ENCODE peak calls at places on chromosomes 13 and 19, in four cellular contexts. E is HCT116, Z is endothelial cell of umbilical vein, B is K562. H is an unnamed sample.

GRCh38 chr13:44278164-44278563 is 95.5 kb upstream of the SERP2 start:
- DNase-seq in B (no peak), E (no peak), Z (peak), H (no peak)

GRCh38 chr13:50124536-50125305 is 109.5 kb downstream of the KCNRG start:
- DNase-seq in Z (no peak), E (no peak), B (peak), H (peak)

GRCh38 chr13:113224486-113224885 is 15.1 kb downstream of the CUL4A start:
- DNase-seq in Z (no peak), E (no peak), B (no peak), H (no peak)

GRCh38 chr19:58571575-58571947 is 1.6 kb downstream of the MZF1 start:
- DNase-seq in B (no peak), E (no peak), Z (no peak), H (no peak)

GRCh38 chr19:16351133-16351809 is 26.6 kb downstream of the KLF2 start:
- DNase-seq in B (peak), E (no peak), Z (peak), H (no peak)

GRCh38 chr19:3617463-3617862 is 9.1 kb downstream of the CACTIN start:
- DNase-seq in Z (no peak), B (no peak), E (no peak), H (no peak)

GRCh38 chr13:39463611-39464010 is 139.4 kb downstream of the LHFPL6 start:
- DNase-seq in E (no peak), Z (no peak), B (no peak), H (no peak)

GRCh38 chr19:39409886-39410619 is 2.4 kb upstream of the PLEKHG2 start:
- DNase-seq in E (peak), Z (peak), B (peak), H (peak)

GRCh38 chr19:16576690-16577530 is 4.7 kb upstream of the SLC35E1 start:
- DNase-seq in B (no peak), Z (no peak), E (no peak), H (no peak)

GRCh38 chr13:37202264-37202663 is 96.8 kb upstream of the CSNK1A1L start:
- DNase-seq in B (no peak), E (no peak), Z (no peak), H (no peak)

GRCh38 chr19:38004505-38005223 is 97.7 kb downstream of the SIPA1L3 start:
- DNase-seq in B (peak), Z (peak), E (peak), H (no peak)

GRCh38 chr19:31499826-31500539 is 150.7 kb upstream of the TSHZ3 start:
- DNase-seq in B (no peak), E (no peak), Z (no peak), H (peak)

GRCh38 chr19:28710278-28710677 is 502.7 kb downstream of the UQCRFS1 start:
- DNase-seq in E (peak), Z (peak), B (peak), H (no peak)

GRCh38 chr19:49542446-49542845 is 14.6 kb downstream of the RCN3 start:
- DNase-seq in B (no peak), E (no peak), Z (no peak), H (no peak)

GRCh38 chr19:35141627-35142401 is 1.2 kb upstream of the FXYD7 start:
- DNase-seq in E (no peak), B (no peak), Z (no peak), H (no peak)

GRCh38 chr13:45626731-45627374 is 11.3 kb upstream of the ERICH6B start:
- DNase-seq in E (no peak), B (no peak), Z (peak), H (no peak)

GRCh38 chr19:43777163-43777700 is 3.5 kb downstream of the KCNN4 start:
- DNase-seq in B (no peak), E (no peak), Z (no peak), H (no peak)

GRCh38 chr13:49409008-49409407 is 34.9 kb downstream of the CAB39L start:
- DNase-seq in E (no peak), Z (no peak), B (no peak), H (no peak)

GRCh38 chr19:51030631-51031030 is 4.2 kb downstream of the KLK12 start:
- DNase-seq in B (no peak), E (no peak), Z (no peak), H (no peak)

GRCh38 chr13:79128158-79128557 is 277.9 kb downstream of the RBM26 start:
- DNase-seq in Z (no peak), E (no peak), B (no peak), H (no peak)

GRCh38 chr13:105960326-105960725 is 575.1 kb downstream of the EFNB2 start:
- DNase-seq in E (no peak), Z (no peak), B (no peak), H (no peak)

GRCh38 chr13:51902776-51903175 is 41.0 kb downstream of the CCDC70 start:
- DNase-seq in B (no peak), E (no peak), Z (no peak), H (no peak)

GRCh38 chr13:59133903-59134302 is 1029.8 kb downstream of the DIAPH3 start:
- DNase-seq in E (no peak), B (no peak), Z (no peak), H (no peak)

GRCh38 chr19:4639531-4640246 is 373 bp downstream of the TNFAIP8L1 start:
- DNase-seq in E (no peak), B (no peak), Z (peak), H (no peak)

GRCh38 chr13:99978781-99979452 is 2.7 kb upstream of the ZIC2 start:
- DNase-seq in E (no peak), Z (no peak), B (no peak), H (peak)

GRCh38 chr19:2517881-2518601 is 42.1 kb downstream of the GADD45B start:
- DNase-seq in E (no peak), B (no peak), Z (no peak), H (no peak)

GRCh38 chr19:35868172-35868822 is at the start of gene APLP1:
- DNase-seq in Z (peak), E (no peak), B (peak), H (peak)

DNA sequence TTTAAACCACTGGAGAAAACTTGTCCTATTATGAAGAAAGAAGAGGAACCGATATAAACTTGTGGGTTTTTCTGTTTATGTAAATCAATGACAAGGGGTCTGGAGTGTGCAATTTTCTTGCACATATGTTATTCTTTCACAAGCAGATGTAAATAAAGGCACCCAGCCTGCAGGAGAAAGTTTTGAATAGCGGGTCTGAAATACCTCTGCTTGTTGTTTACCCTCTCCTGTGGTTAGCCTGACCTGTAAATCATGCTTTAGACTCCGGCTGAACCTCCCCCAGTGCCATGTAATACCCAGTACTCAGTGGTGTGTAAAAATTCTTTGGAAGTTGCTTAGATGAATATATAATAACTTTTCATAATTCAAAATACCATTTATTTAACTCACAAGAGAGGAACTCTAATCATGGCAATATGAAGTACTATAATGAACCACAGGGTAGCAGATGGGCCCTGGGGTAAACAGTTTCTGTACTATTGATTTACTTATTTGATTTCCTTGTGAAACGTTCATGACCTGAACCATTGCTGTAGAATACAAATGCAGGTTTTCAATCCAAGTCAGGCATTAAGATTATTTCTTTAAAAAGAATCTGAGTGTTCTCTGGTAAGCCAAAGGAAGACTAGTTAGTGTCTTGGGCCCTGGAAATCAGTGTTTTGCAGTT is 245.1 kb downstream of the LMO7 start:
- DNase-seq in Z (no peak), E (no peak), B (no peak), H (no peak)
- TF ChIP-seq POLR2A in Z (no peak), E (no peak), B (no peak), H (no peak)

DNA sequence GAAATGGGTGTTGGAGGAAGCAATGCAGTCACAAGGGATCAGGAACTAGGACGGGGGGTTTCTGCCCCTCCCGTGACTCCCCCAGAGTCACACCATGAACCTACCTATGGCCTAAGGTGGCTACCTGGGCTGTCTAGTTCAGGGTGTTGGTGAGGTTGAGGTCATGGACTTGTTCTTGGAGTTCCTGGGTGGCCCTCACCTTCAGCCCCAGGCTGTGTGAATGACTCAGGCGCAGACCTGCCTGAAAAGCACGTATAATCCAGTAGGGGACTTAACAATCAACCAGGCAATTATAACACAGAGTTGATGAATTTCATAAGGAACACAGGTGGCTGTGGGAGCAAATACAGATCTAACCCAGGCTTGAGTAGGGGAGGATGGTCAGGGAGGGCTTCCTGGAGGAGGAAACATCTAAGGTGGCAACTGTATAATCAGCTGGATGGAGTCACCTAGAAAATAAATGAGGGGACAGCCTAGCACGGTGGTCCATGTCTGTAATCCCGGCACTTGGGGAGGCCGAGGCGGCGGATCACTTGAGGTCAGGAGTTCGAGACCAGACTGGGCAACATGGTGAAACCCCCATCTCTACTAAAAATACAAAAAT is 25.6 kb upstream of the ADGRE1 start:
- DNase-seq in B (no peak), E (no peak), Z (no peak), H (no peak)
- H2AFZ ChIP-seq in B (no peak), E (no peak), Z (no peak), H (no peak)

GRCh38 chr19:55259540-55260210 is 858 bp upstream of the PPP6R1 start:
- DNase-seq in Z (no peak), E (no peak), B (no peak), H (no peak)
- TF ChIP-seq POLR2A in Z (no peak), E (no peak), B (peak), H (no peak)

GRCh38 chr19:47595937-47596336 is 13.0 kb upstream of the BICRA start:
- DNase-seq in E (no peak), Z (peak), B (no peak), H (no peak)

GRCh38 chr19:47598407-47599349 is 10.3 kb upstream of the BICRA start:
- DNase-seq in Z (peak), E (peak), B (no peak), H (peak)

GRCh38 chr19:47600246-47601179 is 8.4 kb upstream of the BICRA start:
- DNase-seq in Z (peak), E (peak), B (peak), H (peak)

GRCh38 chr19:47603706-47604310 is 5.1 kb upstream of the BICRA start:
- DNase-seq in E (no peak), Z (no peak), B (no peak), H (no peak)

DNA sequence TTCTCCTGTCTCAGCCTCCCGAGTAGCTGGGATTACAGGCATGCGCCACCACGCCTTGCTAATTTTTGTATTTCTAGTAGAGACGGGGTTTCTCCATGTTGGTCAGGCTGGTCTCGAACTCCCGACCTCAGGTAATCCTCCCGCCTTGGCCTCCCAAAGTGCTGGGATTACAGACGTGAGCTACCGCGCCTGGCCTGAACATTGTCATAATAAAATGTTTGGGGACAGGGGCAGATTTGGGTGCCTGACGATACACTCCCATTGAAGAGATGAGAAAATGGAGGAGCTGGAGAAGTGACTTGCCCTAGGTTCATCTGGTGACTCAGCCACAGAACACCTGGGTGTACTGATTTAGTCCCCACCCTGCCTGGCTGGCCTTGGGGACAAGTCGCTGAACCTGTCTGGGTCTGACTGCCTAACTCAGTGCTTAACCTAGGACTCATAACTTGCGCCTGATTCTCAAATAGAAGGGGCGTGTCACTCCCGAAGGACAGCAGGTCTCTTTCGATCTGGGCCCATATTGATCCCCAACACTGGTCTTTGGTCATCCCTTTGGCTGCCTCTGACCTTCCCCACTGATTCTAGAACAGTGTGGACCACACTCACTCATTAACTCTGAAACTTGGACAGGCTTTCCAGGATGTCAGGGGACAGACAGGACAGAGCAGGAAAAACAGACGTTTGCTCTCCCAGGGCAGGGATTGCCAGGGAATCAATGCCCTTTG is 7.6 kb upstream of the BICRA start:
- DNase-seq in E (no peak), Z (no peak), B (no peak), H (no peak)
- H2AFZ ChIP-seq in E (no peak), Z (no peak), B (peak), H (no peak)

GRCh38 chr13:27170521-27171243 is 929 bp downstream of the USP12 start:
- DNase-seq in E (peak), Z (peak), B (peak), H (peak)
- TF ChIP-seq POLR2A in E (no peak), Z (no peak), B (no peak), H (no peak)

DNA sequence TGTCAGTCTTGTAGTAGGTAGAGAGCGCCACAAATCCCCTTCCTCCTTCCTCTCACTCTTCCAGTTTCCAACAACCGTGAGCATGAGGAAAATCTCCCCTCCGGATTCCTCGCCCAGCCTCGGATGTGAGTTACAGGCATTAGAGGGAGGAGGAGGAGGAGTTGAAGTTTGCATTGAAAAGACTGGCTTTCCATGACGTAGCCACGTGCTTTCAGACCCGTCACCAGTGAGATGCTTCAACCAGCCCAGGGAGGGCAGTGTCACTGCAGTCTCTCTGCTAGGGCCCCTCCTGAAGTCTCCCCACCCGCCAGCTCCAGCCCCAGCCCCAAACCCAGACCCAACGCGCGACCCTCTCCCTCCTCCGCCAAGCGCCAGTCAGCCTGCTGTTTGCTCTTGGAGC is 444 bp upstream of the FGF14 start:
- DNase-seq in B (no peak), Z (no peak), E (no peak), H (peak)
- H2AFZ ChIP-seq in B (no peak), Z (no peak), E (no peak), H (peak)